ENCODE peak calls at places on chromosome 12, in ten cellular contexts. One of them, this sample, is unnamed.
A peak's percentile ranks its signal among the peaks of the same experiment; 100 is the strongest.

GRCh38 chr12:68750506-68750905 is 4.5 kb downstream of the SLC35E3 start:
- DNase-seq in thyroid gland: no peak
- DNase-seq in NCI-H748 treated with DMSO at 0.1 percent for 48 hours: no peak
- DNase-seq in GM03348: no peak
- DNase-seq in Ammon's horn: peak; percentile 9
- DNase-seq in T follicular helper cell: no peak
- DNase-seq in stimulated activated CD4-positive, alpha-beta T cell treated with anti-CD3 and anti-CD28 coated beads, Interleukin-4, amount 100 ng/mL, for 48 hours: no peak
- DNase-seq in activated CD4-positive, CD25-positive, alpha-beta regulatory T cell treated with anti-CD3 and anti-CD28 coated beads, Interleukin-2, amount 50 U/mL, for 16 hours: no peak
- DNase-seq in mucosa of gallbladder: no peak
- DNase-seq in GM20000: no peak
- DNase-seq in this sample: no peak

GRCh38 chr12:117045175-117045997 is 53.8 kb downstream of the TESC start:
- DNase-seq in T follicular helper cell: no peak
- DNase-seq in Ammon's horn: peak; percentile 37
- DNase-seq in NCI-H748 treated with DMSO at 0.1 percent for 48 hours: peak; percentile 35
- DNase-seq in GM20000: no peak
- DNase-seq in mucosa of gallbladder: no peak
- DNase-seq in stimulated activated CD4-positive, alpha-beta T cell treated with anti-CD3 and anti-CD28 coated beads, Interleukin-4, amount 100 ng/mL, for 48 hours: no peak
- DNase-seq in GM03348: no peak
- DNase-seq in thyroid gland: no peak
- DNase-seq in activated CD4-positive, CD25-positive, alpha-beta regulatory T cell treated with anti-CD3 and anti-CD28 coated beads, Interleukin-2, amount 50 U/mL, for 16 hours: no peak
- DNase-seq in this sample: no peak

GRCh38 chr12:1357171-1357570 is 237.2 kb downstream of the FBXL14 start:
- DNase-seq in thyroid gland: no peak
- DNase-seq in T follicular helper cell: no peak
- DNase-seq in mucosa of gallbladder: no peak
- DNase-seq in stimulated activated CD4-positive, alpha-beta T cell treated with anti-CD3 and anti-CD28 coated beads, Interleukin-4, amount 100 ng/mL, for 48 hours: no peak
- DNase-seq in Ammon's horn: no peak
- DNase-seq in GM20000: no peak
- DNase-seq in NCI-H748 treated with DMSO at 0.1 percent for 48 hours: no peak
- DNase-seq in GM03348: no peak
- DNase-seq in activated CD4-positive, CD25-positive, alpha-beta regulatory T cell treated with anti-CD3 and anti-CD28 coated beads, Interleukin-2, amount 50 U/mL, for 16 hours: no peak
- DNase-seq in this sample: no peak

GRCh38 chr12:127306604-127307215 is 960.3 kb upstream of the TMEM132C start:
- DNase-seq in mucosa of gallbladder: no peak
- DNase-seq in NCI-H748 treated with DMSO at 0.1 percent for 48 hours: no peak
- DNase-seq in thyroid gland: no peak
- DNase-seq in Ammon's horn: no peak
- DNase-seq in T follicular helper cell: no peak
- DNase-seq in GM03348: peak; percentile 60
- DNase-seq in activated CD4-positive, CD25-positive, alpha-beta regulatory T cell treated with anti-CD3 and anti-CD28 coated beads, Interleukin-2, amount 50 U/mL, for 16 hours: no peak
- DNase-seq in GM20000: no peak
- DNase-seq in stimulated activated CD4-positive, alpha-beta T cell treated with anti-CD3 and anti-CD28 coated beads, Interleukin-4, amount 100 ng/mL, for 48 hours: no peak
- DNase-seq in this sample: no peak

GRCh38 chr12:26124491-26125450 is at the start of gene BHLHE41:
- DNase-seq in stimulated activated CD4-positive, alpha-beta T cell treated with anti-CD3 and anti-CD28 coated beads, Interleukin-4, amount 100 ng/mL, for 48 hours: no peak
- DNase-seq in GM20000: peak; percentile 59
- DNase-seq in T follicular helper cell: no peak
- DNase-seq in NCI-H748 treated with DMSO at 0.1 percent for 48 hours: peak; percentile 9
- DNase-seq in Ammon's horn: peak; percentile 96
- DNase-seq in mucosa of gallbladder: peak; percentile 87
- DNase-seq in activated CD4-positive, CD25-positive, alpha-beta regulatory T cell treated with anti-CD3 and anti-CD28 coated beads, Interleukin-2, amount 50 U/mL, for 16 hours: no peak
- DNase-seq in GM03348: peak; percentile 82
- DNase-seq in thyroid gland: peak; percentile 94
- DNase-seq in this sample: no peak

GRCh38 chr12:66668311-66668710 is 10.6 kb downstream of the GRIP1 start:
- DNase-seq in T follicular helper cell: no peak
- DNase-seq in GM03348: no peak
- DNase-seq in mucosa of gallbladder: no peak
- DNase-seq in activated CD4-positive, CD25-positive, alpha-beta regulatory T cell treated with anti-CD3 and anti-CD28 coated beads, Interleukin-2, amount 50 U/mL, for 16 hours: no peak
- DNase-seq in Ammon's horn: peak; percentile 19
- DNase-seq in thyroid gland: peak; percentile 7
- DNase-seq in stimulated activated CD4-positive, alpha-beta T cell treated with anti-CD3 and anti-CD28 coated beads, Interleukin-4, amount 100 ng/mL, for 48 hours: no peak
- DNase-seq in NCI-H748 treated with DMSO at 0.1 percent for 48 hours: no peak
- DNase-seq in GM20000: no peak
- DNase-seq in this sample: no peak

GRCh38 chr12:121968880-121969279 is 50.5 kb downstream of the CFAP251 start:
- DNase-seq in GM03348: no peak
- DNase-seq in GM20000: peak; percentile 6
- DNase-seq in T follicular helper cell: no peak
- DNase-seq in Ammon's horn: peak; percentile 63
- DNase-seq in NCI-H748 treated with DMSO at 0.1 percent for 48 hours: no peak
- DNase-seq in thyroid gland: no peak
- DNase-seq in activated CD4-positive, CD25-positive, alpha-beta regulatory T cell treated with anti-CD3 and anti-CD28 coated beads, Interleukin-2, amount 50 U/mL, for 16 hours: no peak
- DNase-seq in mucosa of gallbladder: peak; percentile 14
- DNase-seq in stimulated activated CD4-positive, alpha-beta T cell treated with anti-CD3 and anti-CD28 coated beads, Interleukin-4, amount 100 ng/mL, for 48 hours: no peak
- DNase-seq in this sample: no peak

GRCh38 chr12:52190860-52191729 is 719 bp downstream of the KRT80 start:
- DNase-seq in stimulated activated CD4-positive, alpha-beta T cell treated with anti-CD3 and anti-CD28 coated beads, Interleukin-4, amount 100 ng/mL, for 48 hours: no peak
- DNase-seq in GM03348: no peak
- DNase-seq in Ammon's horn: no peak
- DNase-seq in activated CD4-positive, CD25-positive, alpha-beta regulatory T cell treated with anti-CD3 and anti-CD28 coated beads, Interleukin-2, amount 50 U/mL, for 16 hours: no peak
- DNase-seq in mucosa of gallbladder: peak; percentile 58
- DNase-seq in thyroid gland: no peak
- DNase-seq in GM20000: no peak
- DNase-seq in NCI-H748 treated with DMSO at 0.1 percent for 48 hours: no peak
- DNase-seq in T follicular helper cell: no peak
- DNase-seq in this sample: no peak

GRCh38 chr12:124567035-124567672 is at the start of gene NCOR2:
- DNase-seq in Ammon's horn: no peak
- DNase-seq in thyroid gland: peak; percentile 29
- DNase-seq in GM20000: peak; percentile 84
- DNase-seq in T follicular helper cell: peak; percentile 27
- DNase-seq in NCI-H748 treated with DMSO at 0.1 percent for 48 hours: no peak
- DNase-seq in stimulated activated CD4-positive, alpha-beta T cell treated with anti-CD3 and anti-CD28 coated beads, Interleukin-4, amount 100 ng/mL, for 48 hours: peak; percentile 42
- DNase-seq in activated CD4-positive, CD25-positive, alpha-beta regulatory T cell treated with anti-CD3 and anti-CD28 coated beads, Interleukin-2, amount 50 U/mL, for 16 hours: no peak
- DNase-seq in mucosa of gallbladder: no peak
- DNase-seq in GM03348: peak; percentile 63
- DNase-seq in this sample: no peak

GRCh38 chr12:113260127-113260526 is 38.9 kb downstream of the TPCN1 start:
- DNase-seq in NCI-H748 treated with DMSO at 0.1 percent for 48 hours: peak; percentile 55
- DNase-seq in GM03348: no peak
- DNase-seq in GM20000: no peak
- DNase-seq in thyroid gland: no peak
- DNase-seq in Ammon's horn: no peak
- DNase-seq in mucosa of gallbladder: no peak
- DNase-seq in T follicular helper cell: no peak
- DNase-seq in activated CD4-positive, CD25-positive, alpha-beta regulatory T cell treated with anti-CD3 and anti-CD28 coated beads, Interleukin-2, amount 50 U/mL, for 16 hours: no peak
- DNase-seq in stimulated activated CD4-positive, alpha-beta T cell treated with anti-CD3 and anti-CD28 coated beads, Interleukin-4, amount 100 ng/mL, for 48 hours: no peak
- DNase-seq in this sample: no peak

GRCh38 chr12:12997734-12998133 is 2.3 kb downstream of the HEBP1 start:
- DNase-seq in activated CD4-positive, CD25-positive, alpha-beta regulatory T cell treated with anti-CD3 and anti-CD28 coated beads, Interleukin-2, amount 50 U/mL, for 16 hours: no peak
- DNase-seq in GM20000: no peak
- DNase-seq in GM03348: no peak
- DNase-seq in T follicular helper cell: no peak
- DNase-seq in stimulated activated CD4-positive, alpha-beta T cell treated with anti-CD3 and anti-CD28 coated beads, Interleukin-4, amount 100 ng/mL, for 48 hours: no peak
- DNase-seq in mucosa of gallbladder: no peak
- DNase-seq in thyroid gland: no peak
- DNase-seq in Ammon's horn: no peak
- DNase-seq in NCI-H748 treated with DMSO at 0.1 percent for 48 hours: no peak
- DNase-seq in this sample: no peak

GRCh38 chr12:49367381-49368239 is at the start of gene SPATS2:
- DNase-seq in stimulated activated CD4-positive, alpha-beta T cell treated with anti-CD3 and anti-CD28 coated beads, Interleukin-4, amount 100 ng/mL, for 48 hours: peak; percentile 90
- DNase-seq in mucosa of gallbladder: peak; percentile 93
- DNase-seq in GM20000: no peak
- DNase-seq in activated CD4-positive, CD25-positive, alpha-beta regulatory T cell treated with anti-CD3 and anti-CD28 coated beads, Interleukin-2, amount 50 U/mL, for 16 hours: no peak
- DNase-seq in thyroid gland: peak; percentile 95
- DNase-seq in GM03348: peak; percentile 40
- DNase-seq in Ammon's horn: peak; percentile 18
- DNase-seq in T follicular helper cell: no peak
- DNase-seq in NCI-H748 treated with DMSO at 0.1 percent for 48 hours: peak; percentile 40
- DNase-seq in this sample: no peak

GRCh38 chr12:40957417-40957816 is 230.7 kb upstream of the PDZRN4 start:
- DNase-seq in GM03348: no peak
- DNase-seq in thyroid gland: no peak
- DNase-seq in stimulated activated CD4-positive, alpha-beta T cell treated with anti-CD3 and anti-CD28 coated beads, Interleukin-4, amount 100 ng/mL, for 48 hours: no peak
- DNase-seq in mucosa of gallbladder: no peak
- DNase-seq in Ammon's horn: no peak
- DNase-seq in NCI-H748 treated with DMSO at 0.1 percent for 48 hours: no peak
- DNase-seq in activated CD4-positive, CD25-positive, alpha-beta regulatory T cell treated with anti-CD3 and anti-CD28 coated beads, Interleukin-2, amount 50 U/mL, for 16 hours: no peak
- DNase-seq in GM20000: no peak
- DNase-seq in T follicular helper cell: no peak
- DNase-seq in this sample: no peak

GRCh38 chr12:7749442-7749841 is 2.3 kb upstream of the CLEC4C start:
- DNase-seq in NCI-H748 treated with DMSO at 0.1 percent for 48 hours: no peak
- DNase-seq in Ammon's horn: no peak
- DNase-seq in activated CD4-positive, CD25-positive, alpha-beta regulatory T cell treated with anti-CD3 and anti-CD28 coated beads, Interleukin-2, amount 50 U/mL, for 16 hours: no peak
- DNase-seq in GM03348: no peak
- DNase-seq in GM20000: peak; percentile 35
- DNase-seq in mucosa of gallbladder: no peak
- DNase-seq in thyroid gland: no peak
- DNase-seq in T follicular helper cell: no peak
- DNase-seq in stimulated activated CD4-positive, alpha-beta T cell treated with anti-CD3 and anti-CD28 coated beads, Interleukin-4, amount 100 ng/mL, for 48 hours: no peak
- DNase-seq in this sample: no peak

GRCh38 chr12:119258149-119258548 is 76.4 kb upstream of the CCDC60 start:
- DNase-seq in Ammon's horn: no peak
- DNase-seq in thyroid gland: peak; percentile 4
- DNase-seq in NCI-H748 treated with DMSO at 0.1 percent for 48 hours: peak; percentile 77
- DNase-seq in mucosa of gallbladder: no peak
- DNase-seq in activated CD4-positive, CD25-positive, alpha-beta regulatory T cell treated with anti-CD3 and anti-CD28 coated beads, Interleukin-2, amount 50 U/mL, for 16 hours: no peak
- DNase-seq in GM03348: no peak
- DNase-seq in T follicular helper cell: no peak
- DNase-seq in stimulated activated CD4-positive, alpha-beta T cell treated with anti-CD3 and anti-CD28 coated beads, Interleukin-4, amount 100 ng/mL, for 48 hours: no peak
- DNase-seq in GM20000: no peak
- DNase-seq in this sample: no peak

GRCh38 chr12:43208627-43209026 is 343.4 kb downstream of the ADAMTS20 start:
- DNase-seq in thyroid gland: peak; percentile 66
- DNase-seq in NCI-H748 treated with DMSO at 0.1 percent for 48 hours: no peak
- DNase-seq in GM20000: no peak
- DNase-seq in Ammon's horn: no peak
- DNase-seq in T follicular helper cell: no peak
- DNase-seq in stimulated activated CD4-positive, alpha-beta T cell treated with anti-CD3 and anti-CD28 coated beads, Interleukin-4, amount 100 ng/mL, for 48 hours: no peak
- DNase-seq in mucosa of gallbladder: no peak
- DNase-seq in GM03348: no peak
- DNase-seq in activated CD4-positive, CD25-positive, alpha-beta regulatory T cell treated with anti-CD3 and anti-CD28 coated beads, Interleukin-2, amount 50 U/mL, for 16 hours: no peak
- DNase-seq in this sample: peak; percentile 73

GRCh38 chr12:87871061-87871460 is 158.1 kb downstream of the C12orf50 start:
- DNase-seq in NCI-H748 treated with DMSO at 0.1 percent for 48 hours: no peak
- DNase-seq in GM03348: no peak
- DNase-seq in Ammon's horn: no peak
- DNase-seq in thyroid gland: no peak
- DNase-seq in stimulated activated CD4-positive, alpha-beta T cell treated with anti-CD3 and anti-CD28 coated beads, Interleukin-4, amount 100 ng/mL, for 48 hours: no peak
- DNase-seq in mucosa of gallbladder: no peak
- DNase-seq in GM20000: no peak
- DNase-seq in T follicular helper cell: no peak
- DNase-seq in activated CD4-positive, CD25-positive, alpha-beta regulatory T cell treated with anti-CD3 and anti-CD28 coated beads, Interleukin-2, amount 50 U/mL, for 16 hours: no peak
- DNase-seq in this sample: no peak

GRCh38 chr12:124747426-124748161 is 116.1 kb downstream of the SCARB1 start:
- DNase-seq in mucosa of gallbladder: no peak
- DNase-seq in T follicular helper cell: no peak
- DNase-seq in NCI-H748 treated with DMSO at 0.1 percent for 48 hours: no peak
- DNase-seq in GM03348: peak; percentile 84
- DNase-seq in thyroid gland: no peak
- DNase-seq in Ammon's horn: no peak
- DNase-seq in stimulated activated CD4-positive, alpha-beta T cell treated with anti-CD3 and anti-CD28 coated beads, Interleukin-4, amount 100 ng/mL, for 48 hours: no peak
- DNase-seq in activated CD4-positive, CD25-positive, alpha-beta regulatory T cell treated with anti-CD3 and anti-CD28 coated beads, Interleukin-2, amount 50 U/mL, for 16 hours: no peak
- DNase-seq in GM20000: peak; percentile 77
- DNase-seq in this sample: no peak

GRCh38 chr12:47903927-47904646 is 707 bp downstream of the VDR start:
- DNase-seq in GM03348: peak; percentile 87
- DNase-seq in NCI-H748 treated with DMSO at 0.1 percent for 48 hours: no peak
- DNase-seq in T follicular helper cell: peak; percentile 38
- DNase-seq in Ammon's horn: no peak
- DNase-seq in thyroid gland: peak; percentile 26
- DNase-seq in GM20000: peak; percentile 42
- DNase-seq in activated CD4-positive, CD25-positive, alpha-beta regulatory T cell treated with anti-CD3 and anti-CD28 coated beads, Interleukin-2, amount 50 U/mL, for 16 hours: no peak
- DNase-seq in mucosa of gallbladder: peak; percentile 62
- DNase-seq in stimulated activated CD4-positive, alpha-beta T cell treated with anti-CD3 and anti-CD28 coated beads, Interleukin-4, amount 100 ng/mL, for 48 hours: peak; percentile 62
- DNase-seq in this sample: no peak

GRCh38 chr12:49014547-49014946 is 4.0 kb downstream of the PRKAG1 start:
- DNase-seq in activated CD4-positive, CD25-positive, alpha-beta regulatory T cell treated with anti-CD3 and anti-CD28 coated beads, Interleukin-2, amount 50 U/mL, for 16 hours: no peak
- DNase-seq in stimulated activated CD4-positive, alpha-beta T cell treated with anti-CD3 and anti-CD28 coated beads, Interleukin-4, amount 100 ng/mL, for 48 hours: no peak
- DNase-seq in Ammon's horn: no peak
- DNase-seq in GM20000: no peak
- DNase-seq in NCI-H748 treated with DMSO at 0.1 percent for 48 hours: no peak
- DNase-seq in mucosa of gallbladder: no peak
- DNase-seq in thyroid gland: no peak
- DNase-seq in GM03348: peak; percentile 47
- DNase-seq in T follicular helper cell: no peak
- DNase-seq in this sample: no peak

GRCh38 chr12:7018350-7019042 is at the start of gene LPCAT3:
- DNase-seq in activated CD4-positive, CD25-positive, alpha-beta regulatory T cell treated with anti-CD3 and anti-CD28 coated beads, Interleukin-2, amount 50 U/mL, for 16 hours: peak; percentile 92
- DNase-seq in stimulated activated CD4-positive, alpha-beta T cell treated with anti-CD3 and anti-CD28 coated beads, Interleukin-4, amount 100 ng/mL, for 48 hours: peak; percentile 96
- DNase-seq in NCI-H748 treated with DMSO at 0.1 percent for 48 hours: peak; percentile 92
- DNase-seq in Ammon's horn: peak; percentile 96
- DNase-seq in thyroid gland: peak; percentile 99
- DNase-seq in GM20000: peak; percentile 97
- DNase-seq in GM03348: peak; percentile 99
- DNase-seq in T follicular helper cell: peak; percentile 96
- DNase-seq in mucosa of gallbladder: peak; percentile 97
- DNase-seq in this sample: peak; percentile 91

GRCh38 chr12:91968772-91969171 is 176.9 kb downstream of the BTG1 start:
- DNase-seq in stimulated activated CD4-positive, alpha-beta T cell treated with anti-CD3 and anti-CD28 coated beads, Interleukin-4, amount 100 ng/mL, for 48 hours: no peak
- DNase-seq in activated CD4-positive, CD25-positive, alpha-beta regulatory T cell treated with anti-CD3 and anti-CD28 coated beads, Interleukin-2, amount 50 U/mL, for 16 hours: no peak
- DNase-seq in NCI-H748 treated with DMSO at 0.1 percent for 48 hours: no peak
- DNase-seq in T follicular helper cell: no peak
- DNase-seq in GM20000: no peak
- DNase-seq in thyroid gland: no peak
- DNase-seq in Ammon's horn: no peak
- DNase-seq in mucosa of gallbladder: no peak
- DNase-seq in GM03348: no peak
- DNase-seq in this sample: no peak

GRCh38 chr12:91632042-91632786 is 449.6 kb upstream of the DCN start:
- DNase-seq in activated CD4-positive, CD25-positive, alpha-beta regulatory T cell treated with anti-CD3 and anti-CD28 coated beads, Interleukin-2, amount 50 U/mL, for 16 hours: no peak
- DNase-seq in Ammon's horn: no peak
- DNase-seq in mucosa of gallbladder: no peak
- DNase-seq in T follicular helper cell: no peak
- DNase-seq in stimulated activated CD4-positive, alpha-beta T cell treated with anti-CD3 and anti-CD28 coated beads, Interleukin-4, amount 100 ng/mL, for 48 hours: no peak
- DNase-seq in GM20000: no peak
- DNase-seq in GM03348: no peak
- DNase-seq in NCI-H748 treated with DMSO at 0.1 percent for 48 hours: no peak
- DNase-seq in thyroid gland: no peak
- DNase-seq in this sample: no peak

GRCh38 chr12:45077259-45077658 is 26.4 kb upstream of the DBX2 start:
- DNase-seq in T follicular helper cell: no peak
- DNase-seq in Ammon's horn: no peak
- DNase-seq in mucosa of gallbladder: no peak
- DNase-seq in stimulated activated CD4-positive, alpha-beta T cell treated with anti-CD3 and anti-CD28 coated beads, Interleukin-4, amount 100 ng/mL, for 48 hours: no peak
- DNase-seq in NCI-H748 treated with DMSO at 0.1 percent for 48 hours: no peak
- DNase-seq in activated CD4-positive, CD25-positive, alpha-beta regulatory T cell treated with anti-CD3 and anti-CD28 coated beads, Interleukin-2, amount 50 U/mL, for 16 hours: no peak
- DNase-seq in thyroid gland: no peak
- DNase-seq in GM03348: no peak
- DNase-seq in GM20000: no peak
- DNase-seq in this sample: no peak

GRCh38 chr12:64674367-64674922 is 64.2 kb downstream of the RASSF3 start:
- DNase-seq in mucosa of gallbladder: no peak
- DNase-seq in GM20000: no peak
- DNase-seq in Ammon's horn: no peak
- DNase-seq in thyroid gland: no peak
- DNase-seq in GM03348: no peak
- DNase-seq in stimulated activated CD4-positive, alpha-beta T cell treated with anti-CD3 and anti-CD28 coated beads, Interleukin-4, amount 100 ng/mL, for 48 hours: no peak
- DNase-seq in NCI-H748 treated with DMSO at 0.1 percent for 48 hours: no peak
- DNase-seq in activated CD4-positive, CD25-positive, alpha-beta regulatory T cell treated with anti-CD3 and anti-CD28 coated beads, Interleukin-2, amount 50 U/mL, for 16 hours: no peak
- DNase-seq in T follicular helper cell: peak; percentile 58
- DNase-seq in this sample: no peak

GRCh38 chr12:129069886-129070285 is 216.6 kb downstream of the GLT1D1 start:
- DNase-seq in stimulated activated CD4-positive, alpha-beta T cell treated with anti-CD3 and anti-CD28 coated beads, Interleukin-4, amount 100 ng/mL, for 48 hours: no peak
- DNase-seq in GM03348: no peak
- DNase-seq in activated CD4-positive, CD25-positive, alpha-beta regulatory T cell treated with anti-CD3 and anti-CD28 coated beads, Interleukin-2, amount 50 U/mL, for 16 hours: no peak
- DNase-seq in mucosa of gallbladder: no peak
- DNase-seq in NCI-H748 treated with DMSO at 0.1 percent for 48 hours: no peak
- DNase-seq in thyroid gland: no peak
- DNase-seq in T follicular helper cell: no peak
- DNase-seq in Ammon's horn: no peak
- DNase-seq in GM20000: no peak
- DNase-seq in this sample: no peak

GRCh38 chr12:92065018-92065499 is 80.6 kb downstream of the BTG1 start:
- DNase-seq in Ammon's horn: peak; percentile 63
- DNase-seq in stimulated activated CD4-positive, alpha-beta T cell treated with anti-CD3 and anti-CD28 coated beads, Interleukin-4, amount 100 ng/mL, for 48 hours: peak; percentile 25
- DNase-seq in GM20000: peak; percentile 11
- DNase-seq in NCI-H748 treated with DMSO at 0.1 percent for 48 hours: peak; percentile 87
- DNase-seq in GM03348: no peak
- DNase-seq in T follicular helper cell: peak; percentile 28
- DNase-seq in mucosa of gallbladder: peak; percentile 59
- DNase-seq in activated CD4-positive, CD25-positive, alpha-beta regulatory T cell treated with anti-CD3 and anti-CD28 coated beads, Interleukin-2, amount 50 U/mL, for 16 hours: no peak
- DNase-seq in thyroid gland: no peak
- DNase-seq in this sample: no peak

GRCh38 chr12:98594050-98594853 is 766 bp downstream of the SLC25A3 start:
- DNase-seq in stimulated activated CD4-positive, alpha-beta T cell treated with anti-CD3 and anti-CD28 coated beads, Interleukin-4, amount 100 ng/mL, for 48 hours: no peak
- DNase-seq in activated CD4-positive, CD25-positive, alpha-beta regulatory T cell treated with anti-CD3 and anti-CD28 coated beads, Interleukin-2, amount 50 U/mL, for 16 hours: peak; percentile 9
- DNase-seq in NCI-H748 treated with DMSO at 0.1 percent for 48 hours: peak; percentile 11
- DNase-seq in GM20000: no peak
- DNase-seq in T follicular helper cell: no peak
- DNase-seq in mucosa of gallbladder: peak; percentile 23
- DNase-seq in thyroid gland: peak; percentile 48
- DNase-seq in GM03348: peak; percentile 37
- DNase-seq in Ammon's horn: peak; percentile 42
- DNase-seq in this sample: no peak